ENCODE peak calls at places on chromosomes 13 and 19, in ten cellular contexts. B is aorta; H is germinal center; J is AG09319; K is fibroblast of the aortic adventitia; L is HS-27A; S is stimulated activated CD4-positive, alpha-beta T cell treated with anti-CD3 and anti-CD28 coated beads, Interleukin-15, amount 100 ng/mL, for 48 hours; E is H9; N is HEK293T; Z is fibroblast of mammary gland. P is an unnamed sample.

GRCh38 chr13:44243198-44243852 is 130.3 kb upstream of the SERP2 start:
- DNase-seq in N (no peak), L (no peak), J (no peak), K (peak), H (peak), Z (peak), S (peak), E (peak), B (no peak), P (no peak)

GRCh38 chr13:48165063-48165462 is 67.9 kb upstream of the ITM2B start:
- DNase-seq in Z (no peak), B (no peak), S (no peak), E (no peak), K (no peak), L (no peak), N (no peak), J (no peak), H (no peak), P (no peak)

GRCh38 chr13:48304132-48304876 is 753 bp downstream of the RB1 start:
- DNase-seq in L (no peak), N (peak), K (peak), B (peak), S (no peak), Z (peak), J (peak), E (no peak), H (peak), P (no peak)

GRCh38 chr13:44188257-44188656 is 185.4 kb upstream of the SERP2 start:
- DNase-seq in B (no peak), L (peak), S (no peak), E (no peak), Z (peak), N (no peak), J (no peak), K (peak), H (no peak), P (no peak)

GRCh38 chr19:40326201-40326600 is 22.0 kb downstream of the C19orf47 start:
- DNase-seq in Z (no peak), L (no peak), B (no peak), J (no peak), H (no peak), S (no peak), K (no peak), E (no peak), N (no peak), P (no peak)

GRCh38 chr13:95301947-95302386 is 716 bp upstream of the ABCC4 start:
- DNase-seq in S (no peak), L (no peak), J (no peak), N (peak), Z (no peak), K (no peak), B (no peak), H (no peak), E (no peak), P (no peak)

GRCh38 chr19:44677019-44677809 is 5.9 kb downstream of the CEACAM19 start:
- DNase-seq in J (no peak), K (peak), Z (peak), H (no peak), L (peak), B (no peak), E (peak), S (no peak), N (peak), P (no peak)

GRCh38 chr13:93529961-93530360 is 303.4 kb downstream of the GPC6 start:
- DNase-seq in J (no peak), H (no peak), B (no peak), S (no peak), L (no peak), E (no peak), Z (peak), K (no peak), N (no peak), P (no peak)

GRCh38 chr19:49799798-49800376 is 13.2 kb downstream of the FUZ start:
- DNase-seq in H (no peak), J (no peak), B (no peak), L (no peak), S (no peak), E (peak), N (no peak), Z (no peak), K (no peak), P (no peak)

GRCh38 chr19:17751103-17751911 is at the start of gene FCHO1:
- DNase-seq in E (no peak), K (no peak), H (peak), J (no peak), Z (no peak), N (no peak), S (peak), B (peak), L (no peak), P (no peak)

GRCh38 chr19:45769821-45770191 is 754 bp upstream of the SIX5 start:
- DNase-seq in K (peak), S (peak), J (no peak), H (peak), B (peak), Z (peak), L (peak), N (no peak), E (no peak), P (no peak)

GRCh38 chr13:108155185-108156106 is 59.9 kb downstream of the LIG4 start:
- DNase-seq in N (peak), K (peak), E (peak), S (peak), B (peak), L (peak), H (peak), J (no peak), Z (peak), P (no peak)

GRCh38 chr19:30036154-30037129 is 94.4 kb downstream of the URI1 start:
- DNase-seq in N (no peak), Z (peak), K (no peak), L (no peak), B (no peak), H (no peak), E (no peak), J (no peak), S (no peak), P (no peak)

GRCh38 chr13:72634859-72635258 is 92.6 kb downstream of the MZT1 start:
- DNase-seq in B (no peak), E (no peak), H (no peak), Z (no peak), K (no peak), S (no peak), N (no peak), J (no peak), L (no peak), P (no peak)

GRCh38 chr19:3338541-3339181 is 27.7 kb upstream of the NFIC start:
- DNase-seq in K (no peak), Z (no peak), E (no peak), H (no peak), B (peak), N (no peak), J (no peak), L (no peak), S (no peak), P (peak)

GRCh38 chr13:89163081-89163480 is 1491.9 kb downstream of the SLITRK5 start:
- DNase-seq in H (no peak), N (no peak), S (no peak), E (no peak), B (no peak), K (peak), Z (no peak), J (no peak), L (no peak), P (no peak)

GRCh38 chr19:29665826-29666633 is 769 bp downstream of the PLEKHF1 start:
- DNase-seq in L (no peak), E (peak), K (peak), H (no peak), B (peak), S (no peak), Z (peak), N (no peak), J (no peak), P (peak)

GRCh38 chr19:17873661-17874422 is 2.1 kb downstream of the SLC5A5 start:
- DNase-seq in S (no peak), E (peak), H (peak), Z (no peak), L (no peak), B (no peak), J (no peak), K (no peak), N (peak), P (no peak)

GRCh38 chr19:46944918-46945628 is 74.6 kb upstream of the NPAS1 start:
- DNase-seq in S (no peak), E (peak), L (no peak), B (peak), J (peak), N (peak), K (peak), Z (peak), H (no peak), P (peak)

GRCh38 chr13:49336655-49337054 is 88.9 kb downstream of the CDADC1 start:
- DNase-seq in H (no peak), E (no peak), N (no peak), J (no peak), B (no peak), K (no peak), S (no peak), L (no peak), Z (no peak), P (no peak)

GRCh38 chr13:85277753-85278152 is 521.5 kb downstream of the SLITRK6 start:
- DNase-seq in H (no peak), L (peak), E (no peak), B (no peak), Z (no peak), S (no peak), N (no peak), J (no peak), K (peak), P (no peak)

GRCh38 chr19:44611812-44612295 is 1.5 kb upstream of the IGSF23 start:
- DNase-seq in S (no peak), E (no peak), Z (no peak), N (no peak), B (no peak), L (no peak), H (no peak), K (no peak), J (no peak), P (no peak)

GRCh38 chr13:113400621-113401451 is 36.9 kb upstream of the GRTP1 start:
- DNase-seq in L (no peak), B (no peak), E (no peak), S (no peak), K (no peak), N (no peak), H (no peak), J (no peak), Z (no peak), P (peak)

GRCh38 chr13:33524086-33524485 is 238.5 kb upstream of the STARD13 start:
- DNase-seq in E (no peak), B (no peak), Z (peak), H (no peak), S (no peak), L (peak), N (no peak), K (peak), J (peak), P (no peak)

GRCh38 chr13:114231886-114232285 is 2.8 kb upstream of the CDC16 start:
- DNase-seq in S (no peak), E (no peak), H (no peak), J (no peak), Z (no peak), K (no peak), L (no peak), B (no peak), N (no peak), P (no peak)

GRCh38 chr13:60411983-60412382 is 15.0 kb downstream of the TDRD3 start:
- DNase-seq in K (peak), L (no peak), E (no peak), N (no peak), H (no peak), Z (no peak), B (no peak), J (no peak), S (no peak), P (no peak)

GRCh38 chr13:64672751-64673150 is 2557.4 kb downstream of the PCDH9 start:
- DNase-seq in H (no peak), E (no peak), K (no peak), Z (no peak), N (no peak), S (no peak), B (no peak), L (no peak), J (no peak), P (no peak)

GRCh38 chr19:46197314-46198070 is 32.0 kb upstream of the IGFL1 start:
- DNase-seq in Z (no peak), E (no peak), B (no peak), H (no peak), J (no peak), L (no peak), K (no peak), N (no peak), S (no peak), P (no peak)

P was measured in coronary artery.